ENCODE peak calls at places on chromosomes 7 and 10, in nine cellular contexts. K is testis; X is DMS153; E is endothelial cell; J is stimulated activated CD4-positive, alpha-beta T cell treated with anti-CD3 and anti-CD28 coated beads, Interleukin-2, amount 100 ng/mL, for 24 hours; V is left ventricle myocardium inferior; Y is nucleus accumbens; P is cardiac septum; U is ELR. I is an unnamed sample.

GRCh38 chr7:44964384-44964830 is 14.4 kb downstream of the MYO1G start:
- DNase-seq in K (no peak), X (no peak), E (no peak), J (peak), V (no peak), Y (no peak), P (no peak), U (peak), I (no peak)

GRCh38 chr10:123502983-123503382 is 163.2 kb upstream of the GPR26 start:
- DNase-seq in K (no peak), X (no peak), E (no peak), J (no peak), V (no peak), Y (no peak), P (no peak), U (no peak), I (no peak)

GRCh38 chr10:34670101-34670500 is 145.0 kb downstream of the PARD3 start:
- DNase-seq in K (no peak), X (no peak), E (no peak), J (no peak), V (no peak), Y (no peak), P (no peak), U (no peak), I (no peak)

GRCh38 chr7:92402920-92403759 is 44.1 kb upstream of the GATAD1 start:
- DNase-seq in K (no peak), X (no peak), E (no peak), J (no peak), V (no peak), Y (no peak), P (no peak), U (peak), I (no peak)

GRCh38 chr7:130963349-130963748 is 229.3 kb upstream of the KLF14 start:
- DNase-seq in K (no peak), X (no peak), E (no peak), J (no peak), V (no peak), Y (no peak), P (no peak), U (no peak), I (no peak)

GRCh38 chr7:114813597-114813996 is 108.3 kb upstream of the MDFIC start:
- DNase-seq in K (no peak), X (no peak), E (no peak), J (no peak), V (no peak), Y (no peak), P (no peak), U (no peak), I (no peak)

GRCh38 chr7:71633571-71634008 is 501.6 kb downstream of the GALNT17 start:
- DNase-seq in K (no peak), X (peak), E (no peak), J (no peak), V (no peak), Y (peak), P (no peak), U (peak), I (peak)

GRCh38 chr10:79051766-79052165 is 17.0 kb upstream of the ZMIZ1 start:
- DNase-seq in K (no peak), X (no peak), E (no peak), J (no peak), V (peak), Y (no peak), P (no peak), U (no peak), I (no peak)

GRCh38 chr10:43226851-43227845 is 39.7 kb downstream of the RASGEF1A start:
- DNase-seq in K (no peak), X (no peak), E (no peak), J (no peak), V (peak), Y (no peak), P (peak), U (no peak), I (no peak)

GRCh38 chr10:98316661-98317060 is 48.7 kb upstream of the LOXL4 start:
- DNase-seq in K (no peak), X (peak), E (no peak), J (no peak), V (no peak), Y (no peak), P (no peak), U (peak), I (peak)

GRCh38 chr7:43669286-43670081 is 59.8 kb downstream of the COA1 start:
- DNase-seq in K (no peak), X (no peak), E (no peak), J (peak), V (no peak), Y (peak), P (no peak), U (no peak), I (peak)

GRCh38 chr10:8331896-8332729 is 277.6 kb downstream of the GATA3 start:
- DNase-seq in K (peak), X (no peak), E (peak), J (peak), V (peak), Y (peak), P (peak), U (peak), I (peak)